ENCODE peak calls at places on chromosome 22, in seven cellular contexts. E is astrocyte; Q is CD8-positive, alpha-beta memory T cell; Z is dorsolateral prefrontal cortex; N is prostate gland; R is fibroblast of lung; C is CD4-positive, alpha-beta memory T cell. J is an unnamed sample. For H3K27me3, the result is how much of the 10 kb centered on the place peaks cover.

GRCh38 chr22:23565288-23565941 is 14.7 kb downstream of the IGLL1 start:
- DNase-seq in E (no peak), Q (no peak), Z (no peak), N (no peak), R (no peak), C (no peak), J (no peak)

GRCh38 chr22:42680648-42681047 is 31.5 kb upstream of the CYB5R3 start:
- DNase-seq in E (peak), Q (no peak), Z (no peak), N (no peak), R (peak), C (no peak), J (peak)

GRCh38 chr22:41873391-41873790 is 40.5 kb downstream of the SREBF2 start:
- DNase-seq in E (no peak), Q (no peak), Z (no peak), N (no peak), R (no peak), C (peak), J (no peak)

GRCh38 chr22:22761606-22761962 is 117.2 kb downstream of the GGTLC2 start:
- DNase-seq in E (no peak), Q (no peak), Z (no peak), N (no peak), R (no peak), C (no peak), J (no peak)

GRCh38 chr22:48972979-48973693 is 854.5 kb downstream of the BRD1 start:
- DNase-seq in E (no peak), Q (no peak), Z (no peak), N (peak), R (no peak), C (no peak), J (no peak)

GRCh38 chr22:17969732-17970131 is 54.6 kb downstream of the MICAL3 start:
- DNase-seq in E (peak), Q (no peak), Z (no peak), N (no peak), R (peak), C (no peak), J (peak)

GRCh38 chr22:27133951-27134664 is 476.7 kb downstream of the MIAT start:
- DNase-seq in E (peak), Q (no peak), Z (no peak), N (no peak), R (peak), C (no peak), J (peak)

GRCh38 chr22:29073618-29074275 is 912 bp downstream of the KREMEN1 start:
- DNase-seq in E (no peak), Q (no peak), Z (no peak), N (peak), R (peak), C (no peak), J (no peak)

GRCh38 chr22:38792833-38793232 is 1.1 kb downstream of the DNAL4 start:
- DNase-seq in E (peak), Q (no peak), Z (no peak), N (no peak), R (peak), C (no peak), J (peak)

GRCh38 chr22:39471421-39472141 is 14.8 kb downstream of the MGAT3 start:
- DNase-seq in E (peak), Q (no peak), Z (no peak), N (no peak), R (peak), C (no peak), J (peak)

GRCh38 chr22:24190566-24191208 is 9.4 kb downstream of the SUSD2 start:
- DNase-seq in E (no peak), Q (no peak), Z (peak), N (no peak), R (no peak), C (no peak), J (no peak)

GRCh38 chr22:17841836-17842235 is 67.6 kb upstream of the BID start:
- DNase-seq in E (no peak), Q (no peak), Z (no peak), N (no peak), R (no peak), C (no peak), J (no peak)

GRCh38 chr22:25110846-25111578 is 88.6 kb upstream of the CRYBB3 start:
- DNase-seq in E (peak), Q (peak), Z (no peak), N (peak), R (peak), C (peak), J (peak)

GRCh38 chr22:34808618-34809017 is 257.3 kb upstream of the ISX start:
- DNase-seq in E (peak), Q (no peak), Z (no peak), N (no peak), R (peak), C (no peak), J (no peak)

GRCh38 chr22:40560551-40560950 is 76.0 kb downstream of the MRTFA start:
- DNase-seq in E (peak), Q (no peak), Z (peak), N (no peak), R (peak), C (no peak), J (peak)

GRCh38 chr22:24247564-24248344 is 2.9 kb upstream of the GGT5 start:
- DNase-seq in E (peak), Q (peak), Z (peak), N (peak), R (peak), C (peak), J (peak)

GRCh38 chr22:11253000-11253511 is 4274.9 kb upstream of the OR11H1 start:
- DNase-seq in E (no peak), Q (no peak), Z (no peak), N (no peak), R (no peak), C (no peak), J (no peak)

GRCh38 chr22:39630721-39631120 is 60.2 kb downstream of the CACNA1I start:
- DNase-seq in E (no peak), Q (no peak), Z (no peak), N (no peak), R (no peak), C (no peak), J (no peak)

GRCh38 chr22:29359469-29359868 is 28.9 kb downstream of the AP1B1 start:
- DNase-seq in E (peak), Q (no peak), Z (peak), N (peak), R (peak), C (no peak), J (peak)

GRCh38 chr22:16964366-16964765 is 43.7 kb downstream of the GAB4 start:
- DNase-seq in E (no peak), Q (no peak), Z (no peak), N (no peak), R (no peak), C (no peak), J (no peak)

GRCh38 chr22:47089796-47090460 is 327.5 kb downstream of the TBC1D22A start:
- DNase-seq in E (no peak), Q (no peak), Z (no peak), N (no peak), R (no peak), C (no peak), J (no peak)

GRCh38 chr22:33869946-33870345 is 50.3 kb downstream of the LARGE1 start:
- DNase-seq in E (no peak), Q (no peak), Z (no peak), N (no peak), R (no peak), C (no peak), J (no peak)

GRCh38 chr22:39223091-39223710 is 21.6 kb downstream of the PDGFB start:
- DNase-seq in E (no peak), Q (no peak), Z (no peak), N (no peak), R (no peak), C (peak), J (no peak)

GRCh38 chr22:48743601-48744282 is 1083.9 kb downstream of the BRD1 start:
- DNase-seq in E (no peak), Q (no peak), Z (peak), N (no peak), R (no peak), C (no peak), J (no peak)

GRCh38 chr22:46042786-46043185 is 65.8 kb upstream of the WNT7B start:
- DNase-seq in E (no peak), Q (no peak), Z (peak), N (no peak), R (peak), C (no peak), J (no peak)

GRCh38 chr22:23399367-23400285 is 180.5 kb downstream of the IGLL1 start:
- DNase-seq in E (no peak), Q (no peak), Z (no peak), N (no peak), R (no peak), C (no peak), J (no peak)

GRCh38 chr22:38833061-38833460 is 10.8 kb downstream of the NPTXR start:
- DNase-seq in E (no peak), Q (no peak), Z (no peak), N (no peak), R (no peak), C (no peak), J (no peak)

GRCh38 chr22:35630891-35631290 is 13.8 kb upstream of the MB start:
- DNase-seq in E (no peak), Q (no peak), Z (no peak), N (no peak), R (no peak), C (no peak), J (no peak)

GRCh38 chr22:42434748-42435425 is 2.7 kb upstream of the NFAM1 start:
- DNase-seq in E (no peak), Q (no peak), Z (no peak), N (no peak), R (no peak), C (no peak), J (no peak)

GRCh38 chr22:17370036-17370765 is 941 bp downstream of the CECR2 start:
- DNase-seq in E (no peak), Q (no peak), Z (no peak), N (no peak), R (no peak), C (no peak), J (no peak)

GRCh38 chr22:46779023-46779422 is 16.6 kb downstream of the TBC1D22A start:
- DNase-seq in E (no peak), Q (no peak), Z (no peak), N (no peak), R (no peak), C (no peak), J (no peak)

GRCh38 chr22:38964989-38965388 is 7.6 kb downstream of the APOBEC3A start:
- DNase-seq in E (no peak), Q (no peak), Z (no peak), N (no peak), R (no peak), C (no peak), J (no peak)

DNA sequence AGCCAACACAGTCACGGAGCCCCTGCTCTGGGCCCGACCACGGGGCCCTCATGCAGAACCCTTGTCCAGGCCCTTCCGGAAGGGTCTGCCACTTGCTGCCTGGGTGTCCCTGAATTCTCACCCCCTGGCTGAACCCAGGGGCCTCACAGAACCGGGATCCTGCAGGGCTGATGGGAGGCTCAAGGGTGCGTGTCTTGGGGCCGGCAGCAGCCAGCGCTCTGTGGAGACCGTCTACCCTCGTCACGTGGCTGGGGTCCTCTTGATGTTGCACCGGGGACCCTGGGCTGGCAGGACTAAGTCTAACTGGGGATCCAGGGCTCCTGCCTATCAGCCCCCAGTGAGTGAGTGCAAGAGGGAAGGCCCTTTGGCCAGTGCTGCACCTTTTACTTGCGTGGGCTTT is 19.3 kb upstream of the CCDC188 start:
- DNase-seq in E (no peak), Q (no peak), Z (no peak), N (no peak), R (no peak), C (no peak), J (no peak)
- H3K27me3 ChIP-seq in E (under half), Q (under half), Z (under half), N (under half), R (under half), C (under half), J (under half)

GRCh38 chr22:30421695-30422480 is 3.7 kb upstream of the MTFP1 start:
- DNase-seq in E (no peak), Q (no peak), Z (no peak), N (no peak), R (no peak), C (no peak), J (peak)

GRCh38 chr22:30423296-30423958 is 2.1 kb upstream of the MTFP1 start:
- DNase-seq in E (no peak), Q (peak), Z (peak), N (peak), R (no peak), C (no peak), J (no peak)

GRCh38 chr22:30422481-30423295 is 2.9 kb upstream of the MTFP1 start:
- DNase-seq in E (peak), Q (no peak), Z (peak), N (peak), R (peak), C (no peak), J (peak)

GRCh38 chr22:30423959-30424380 is 1.6 kb upstream of the MTFP1 start:
- DNase-seq in E (peak), Q (peak), Z (peak), N (peak), R (peak), C (peak), J (peak)

GRCh38 chr22:30420401-30421178 is 5.0 kb upstream of the MTFP1 start:
- DNase-seq in E (peak), Q (no peak), Z (no peak), N (no peak), R (peak), C (no peak), J (peak)
- H3K27ac ChIP-seq in E (peak), Q (no peak), Z (peak), N (peak), R (peak), C (no peak), J (peak)

GRCh38 chr22:50153056-50153755 is 17.3 kb upstream of the PANX2 start:
- DNase-seq in E (no peak), Q (no peak), Z (no peak), N (no peak), R (no peak), C (no peak), J (no peak)
- H3K27me3 ChIP-seq in E (under half), Q (under half), Z (under half), N (under half), R (under half), C (under half), J (under half)

GRCh38 chr22:36778020-36778419 is 2.1 kb upstream of the IFT27 start:
- DNase-seq in E (no peak), Q (no peak), Z (no peak), N (no peak), R (no peak), C (no peak), J (no peak)

GRCh38 chr22:36773935-36774334 is 2.0 kb downstream of the IFT27 start:
- DNase-seq in E (no peak), Q (no peak), Z (no peak), N (no peak), R (peak), C (no peak), J (peak)

GRCh38 chr22:36776722-36777121 is 803 bp upstream of the IFT27 start:
- DNase-seq in E (no peak), Q (no peak), Z (no peak), N (no peak), R (no peak), C (no peak), J (no peak)

GRCh38 chr22:36775589-36775965 is 342 bp downstream of the IFT27 start:
- DNase-seq in E (no peak), Q (peak), Z (peak), N (peak), R (peak), C (peak), J (no peak)

GRCh38 chr22:36775966-36776669 is at the start of gene IFT27:
- DNase-seq in E (peak), Q (peak), Z (peak), N (peak), R (peak), C (peak), J (peak)
- H3K27ac ChIP-seq in E (peak), Q (peak), Z (peak), N (peak), R (peak), C (peak), J (peak)

GRCh38 chr22:20787746-20788626 is 14.1 kb downstream of the SERPIND1 start:
- DNase-seq in E (no peak), Q (no peak), Z (no peak), N (no peak), R (no peak), C (no peak), J (no peak)
- H3K27me3 ChIP-seq in E (under half), Q (under half), Z (under half), N (under half), R (under half), C (under half), J (under half)

DNA sequence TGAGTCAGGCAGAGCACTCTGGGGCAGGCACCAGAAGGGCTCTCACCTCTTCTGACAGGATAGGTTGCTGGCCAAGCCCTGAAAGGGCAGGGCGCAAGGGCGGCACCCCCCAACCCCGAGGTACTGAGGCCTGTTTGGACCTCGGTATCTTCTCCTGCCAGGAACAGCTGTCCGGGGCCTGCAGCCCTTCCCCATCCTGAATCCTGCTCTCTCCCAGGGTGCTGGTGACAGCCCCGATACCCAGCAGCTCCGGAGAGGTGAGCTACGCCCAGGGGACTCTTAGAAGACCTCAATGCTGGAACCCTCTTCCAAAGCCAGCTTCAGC is 79.1 kb downstream of the PHF21B start:
- DNase-seq in E (no peak), Q (no peak), Z (no peak), N (no peak), R (no peak), C (no peak), J (no peak)
- H3K27ac ChIP-seq in E (no peak), Q (no peak), Z (peak), N (no peak), R (no peak), C (no peak), J (no peak)

GRCh38 chr22:18970948-18971315 is 34.8 kb upstream of the PRODH start:
- DNase-seq in E (no peak), Q (no peak), Z (no peak), N (no peak), R (no peak), C (no peak), J (no peak)
- H3K27me3 ChIP-seq in E (under half), Q (under half), Z (under half), N (under half), R (under half), C (under half), J (under half)